ENCODE peak calls at places on chromosomes 4 and X, in four cellular contexts. R is CD4-positive, alpha-beta T cell; W is uterus; P is cardiac muscle cell. V is an unnamed sample.

GRCh38 chr4:123256006-123256405 is 140.6 kb upstream of the SPRY1 start:
- DNase-seq in W (no peak), P (no peak), R (no peak), V (no peak)

GRCh38 chr4:83074086-83074704 is 39.2 kb downstream of the COPS4 start:
- DNase-seq in W (peak; percentile 27), P (peak; percentile 50), R (peak; percentile 45), V (peak; percentile 47)

GRCh38 chrX:136754641-136755040 is 26.1 kb downstream of the ARHGEF6 start:
- DNase-seq in P (no peak), W (no peak), R (no peak), V (no peak)

GRCh38 chr4:102637391-102637790 is 123.4 kb downstream of the MANBA start:
- DNase-seq in W (no peak), R (no peak), P (no peak), V (no peak)

GRCh38 chr4:1041147-1041935 is 29.9 kb downstream of the FGFRL1 start:
- DNase-seq in P (no peak), W (no peak), R (no peak), V (no peak)

GRCh38 chr4:138632856-138633255 is 382.7 kb upstream of the NOCT start:
- DNase-seq in W (no peak), P (no peak), R (no peak), V (no peak)

GRCh38 chr4:85703098-85703497 is 228.1 kb downstream of the ARHGAP24 start:
- DNase-seq in P (no peak), W (no peak), R (no peak), V (no peak)

GRCh38 chr4:15469402-15470148 is at the start of gene CC2D2A:
- DNase-seq in W (no peak), P (peak; percentile 65), R (no peak), V (peak; percentile 84)

GRCh38 chr4:36024901-36025610 is 219.3 kb downstream of the ARAP2 start:
- DNase-seq in P (no peak), W (no peak), R (no peak), V (no peak)

GRCh38 chrX:26918633-26919032 is 544.5 kb downstream of the PPP4R3C start:
- DNase-seq in R (no peak), W (no peak), P (peak; percentile 16), V (peak; percentile 40)

GRCh38 chr4:23877758-23878229 is 12.1 kb downstream of the PPARGC1A start:
- DNase-seq in W (peak; percentile 36), P (no peak), R (no peak), V (no peak)

GRCh38 chr4:176906693-176907092 is 114.0 kb upstream of the VEGFC start:
- DNase-seq in P (no peak), R (no peak), W (no peak), V (no peak)

GRCh38 chrX:72117636-72118215 is 14.0 kb downstream of the RTL5 start:
- DNase-seq in W (no peak), R (no peak), P (no peak), V (no peak)

GRCh38 chrX:83326517-83326916 is 181.6 kb upstream of the POU3F4 start:
- DNase-seq in W (no peak), R (no peak), P (no peak), V (no peak)

GRCh38 chr4:78058591-78059523 is 1.7 kb downstream of the FRAS1 start:
- DNase-seq in W (peak; percentile 17), P (peak; percentile 77), R (no peak), V (peak; percentile 59)

GRCh38 chr4:2792711-2793577 is at the start of gene SH3BP2:
- DNase-seq in W (peak; percentile 74), P (peak; percentile 85), R (no peak), V (peak; percentile 89)

GRCh38 chrX:9586992-9587392 is 122.1 kb downstream of the TBL1X start:
- DNase-seq in W (no peak), P (peak; percentile 10), R (no peak), V (no peak)

GRCh38 chr4:119138046-119138445 is 2.4 kb downstream of the MYOZ2 start:
- DNase-seq in P (peak; percentile 64), W (no peak), R (no peak), V (no peak)

GRCh38 chr4:54683616-54684346 is 26.0 kb downstream of the KIT start:
- DNase-seq in R (peak; percentile 19), P (peak; percentile 22), W (no peak), V (peak; percentile 23)

GRCh38 chr4:95317124-95317820 is 231.5 kb downstream of the UNC5C start:
- DNase-seq in W (no peak), P (peak; percentile 8), R (no peak), V (no peak)

GRCh38 chr4:7313361-7313811 is 121.0 kb downstream of the SORCS2 start:
- DNase-seq in R (no peak), P (no peak), W (peak; percentile 58), V (no peak)

GRCh38 chrX:48475774-48476577 is at the start of gene FTSJ1:
- DNase-seq in W (peak; percentile 90), P (peak; percentile 70), R (peak; percentile 77), V (peak; percentile 86)

GRCh38 chr4:184450045-184450444 is 24.3 kb downstream of the IRF2 start:
- DNase-seq in W (no peak), R (no peak), P (no peak), V (no peak)

GRCh38 chr4:157018920-157019490 is 47.4 kb upstream of the PDGFC start:
- DNase-seq in W (no peak), P (no peak), R (no peak), V (no peak)

GRCh38 chr4:157013656-157014055 is 42.1 kb upstream of the PDGFC start:
- DNase-seq in P (no peak), W (no peak), R (no peak), V (no peak)

GRCh38 chr4:157012296-157012695 is 40.7 kb upstream of the PDGFC start:
- DNase-seq in P (no peak), W (no peak), R (no peak), V (no peak)

GRCh38 chr4:157012781-157013180 is 41.2 kb upstream of the PDGFC start:
- DNase-seq in R (no peak), P (no peak), W (no peak), V (no peak)

DNA sequence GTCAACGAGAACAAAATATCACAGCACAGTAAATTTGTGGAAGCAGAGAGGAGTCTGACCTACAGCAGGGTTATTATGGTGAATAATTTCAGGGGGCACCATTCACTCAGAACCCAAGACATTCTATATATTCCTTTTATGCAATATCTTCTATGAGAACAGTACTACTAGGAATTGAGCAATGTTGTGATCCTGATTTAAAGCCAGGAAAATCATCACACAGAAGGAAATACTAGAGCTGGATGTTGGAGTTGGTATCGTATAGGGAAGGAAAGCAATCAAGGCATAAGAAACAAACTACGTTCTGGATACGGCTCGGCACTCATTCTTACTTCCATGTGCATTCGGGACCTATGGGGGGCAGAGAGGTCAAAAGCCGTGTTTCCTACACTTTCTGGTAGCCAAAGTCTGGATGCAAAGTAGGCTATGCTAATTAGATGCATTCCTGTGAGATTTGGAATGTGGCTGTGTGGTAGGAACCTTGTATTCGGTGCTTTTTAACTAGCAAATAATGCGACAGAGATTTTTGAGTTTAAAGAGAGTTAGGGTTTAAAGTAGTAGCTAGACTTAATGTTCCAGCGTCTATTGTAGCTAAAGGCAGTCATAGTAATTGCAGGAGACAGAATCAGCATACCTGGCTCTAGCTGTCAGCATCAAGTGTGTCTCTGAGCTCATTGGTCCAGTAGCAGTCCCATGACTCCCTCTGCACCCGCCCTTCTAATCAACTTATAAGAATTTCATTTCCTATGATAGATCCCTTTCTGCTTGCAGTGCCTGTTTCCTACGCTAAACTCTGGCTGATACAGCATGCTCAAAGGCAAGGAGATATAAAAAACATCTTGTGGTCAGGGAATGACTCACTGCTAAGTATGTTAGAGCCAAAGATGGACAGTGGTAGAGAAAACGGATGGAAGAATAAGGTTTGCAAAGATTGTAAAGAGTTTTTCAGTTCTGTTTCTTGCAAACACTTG is 43.3 kb upstream of the PDGFC start:
- DNase-seq in P (no peak), R (no peak), W (no peak), V (no peak)
- H3K27ac ChIP-seq in P (no peak overlapping the region), R (no peak overlapping the region), W (no peak overlapping the region), V (no peak overlapping the region)

GRCh38 chr4:17763352-17763890 is 18.0 kb downstream of the FAM184B start:
- DNase-seq in P (no peak), W (no peak), R (no peak), V (no peak)

GRCh38 chr4:17761062-17761461 is 20.4 kb downstream of the FAM184B start:
- DNase-seq in W (no peak), P (no peak), R (no peak), V (peak; percentile 49)

GRCh38 chr4:17760602-17761001 is 20.8 kb downstream of the FAM184B start:
- DNase-seq in W (no peak), P (no peak), R (no peak), V (no peak)

GRCh38 chr4:17763931-17764330 is 17.5 kb downstream of the FAM184B start:
- DNase-seq in R (no peak), W (no peak), P (no peak), V (no peak)

DNA sequence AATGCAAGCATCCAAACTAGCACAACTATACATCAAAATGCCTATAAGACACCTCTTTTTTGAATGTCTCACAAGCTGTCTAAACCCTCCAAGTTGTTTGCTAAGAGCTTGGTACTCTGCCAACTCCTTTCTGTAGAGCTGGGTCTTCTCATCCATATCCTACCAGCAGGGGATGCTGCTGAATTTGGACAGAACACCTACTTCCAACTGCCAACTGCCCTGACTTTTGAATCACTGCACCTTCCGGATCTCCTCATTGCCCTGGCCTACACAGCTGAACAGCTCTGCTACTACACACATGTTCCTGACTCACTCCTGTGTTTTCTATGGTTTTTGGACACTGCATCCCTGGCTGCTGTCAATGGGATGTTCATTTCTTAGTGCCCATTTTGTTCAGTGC is 18.7 kb downstream of the FAM184B start:
- DNase-seq in P (peak; percentile 17), R (no peak), W (no peak), V (no peak)
- TF ChIP-seq CTCF in P (peak; percentile 45), R (no peak), W (no peak), V (peak; percentile 55)

DNA sequence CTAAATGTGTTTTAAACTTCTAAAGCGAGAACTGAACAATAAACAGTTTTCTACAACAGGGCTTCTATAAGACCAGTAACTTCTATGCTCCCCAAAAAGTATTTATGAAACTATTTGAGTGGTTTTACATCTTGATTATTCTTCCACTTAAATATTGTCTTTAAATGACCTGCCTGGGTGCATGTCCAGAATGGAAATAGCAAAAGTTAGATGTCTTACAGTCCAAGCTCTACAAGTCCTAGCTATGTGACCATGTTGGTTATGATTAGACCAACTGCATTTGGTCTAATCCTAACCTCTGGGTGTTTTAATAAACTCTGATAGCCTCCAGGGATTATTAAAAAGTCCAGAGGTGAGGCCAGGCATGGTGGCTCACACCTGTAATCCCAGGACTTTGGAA is 79.0 kb upstream of the ATXN3L start:
- DNase-seq in W (no peak), P (no peak), R (no peak), V (no peak)
- H3K27me3 ChIP-seq in W (no peaks in the 10 kb centered on the region), P (no peaks in the 10 kb centered on the region), R (no peaks in the 10 kb centered on the region), V (no peaks in the 10 kb centered on the region)

DNA sequence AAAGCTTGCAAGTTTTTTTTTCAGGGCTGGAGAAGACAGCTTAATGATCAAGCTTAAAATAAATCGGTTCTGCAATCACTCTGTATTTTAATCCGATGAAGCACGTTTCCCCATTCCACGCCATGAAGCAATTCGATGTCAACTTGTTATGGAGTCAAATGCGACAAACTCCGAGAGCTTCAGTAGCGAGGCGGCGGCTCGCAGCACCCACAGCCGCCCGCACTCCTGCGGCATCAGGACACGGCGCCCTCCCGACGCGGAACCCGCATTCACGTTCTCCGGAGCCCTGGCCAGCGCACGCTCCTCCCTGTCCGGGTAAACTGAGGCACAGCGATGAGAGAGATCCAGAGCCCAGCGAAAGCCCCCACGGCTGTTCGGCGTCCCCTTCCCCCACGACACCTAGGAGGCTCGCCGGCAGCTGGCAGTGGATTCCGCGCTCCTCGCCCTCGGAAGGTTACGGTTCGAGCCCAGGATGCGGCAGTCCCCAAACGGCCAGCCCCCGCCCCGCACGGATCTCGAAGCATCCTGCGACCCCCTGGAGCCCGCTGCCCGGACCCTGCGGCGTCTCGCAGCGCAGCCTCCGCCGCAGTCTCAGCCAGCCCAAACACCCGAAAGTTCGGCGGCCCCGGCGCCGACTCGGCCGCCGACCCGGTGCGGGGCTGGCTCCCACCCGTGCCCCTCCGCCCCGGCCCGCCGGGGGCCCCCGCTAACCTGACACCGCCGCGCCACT is 507 bp downstream of the MFAP3L start:
- DNase-seq in R (peak; percentile 3), P (peak; percentile 30), W (peak; percentile 24), V (peak; percentile 60)
- H3K27ac ChIP-seq in R (no peak overlapping the region), P (no peak overlapping the region), W (peak overlapping the region; percentile 60), V (peak overlapping the region; percentile 91)

V was measured in WERI-Rb-1.